ENCODE peak calls at places on chromosomes 12 and 14, in six cellular contexts. A is keratinocyte, C is psoas muscle, K is brain microvascular endothelial cell, D is IMR-90, J is transverse colon. H is an unnamed sample.

GRCh38 chr12:118778077-118778476 is 203.3 kb upstream of the SRRM4 start:
- DNase-seq in D (no peak), C (no peak), K (no peak), A (no peak), J (no peak), H (no peak)

GRCh38 chr14:52706286-52706685 is 714 bp upstream of the PSMC6 start:
- DNase-seq in J (no peak), A (no peak), D (peak), K (no peak), C (no peak), H (no peak)

GRCh38 chr12:116577149-116577548 is 18.0 kb downstream of the MAP1LC3B2 start:
- DNase-seq in K (no peak), C (no peak), D (peak), J (no peak), A (no peak), H (peak)

GRCh38 chr12:26713885-26714383 is 119.1 kb downstream of the ITPR2 start:
- DNase-seq in A (no peak), J (no peak), C (no peak), K (no peak), D (no peak), H (no peak)

GRCh38 chr12:54229624-54230212 is 40.9 kb upstream of the SMUG1 start:
- DNase-seq in C (peak), K (peak), D (peak), J (no peak), A (peak), H (peak)

GRCh38 chr12:67482751-67483661 is 165.5 kb upstream of the DYRK2 start:
- DNase-seq in K (peak), A (no peak), C (peak), J (peak), D (peak), H (peak)

GRCh38 chr12:65618574-65618973 is 205.7 kb upstream of the HMGA2 start:
- DNase-seq in J (no peak), A (no peak), C (no peak), K (no peak), D (no peak), H (no peak)

GRCh38 chr12:106304001-106304421 is 1.5 kb downstream of the TCP11L2 start:
- DNase-seq in C (no peak), K (no peak), J (no peak), D (no peak), A (no peak), H (no peak)

GRCh38 chr14:98909251-98909944 is 362.6 kb downstream of the BCL11B start:
- DNase-seq in C (no peak), A (peak), D (no peak), K (peak), J (no peak), H (no peak)

GRCh38 chr14:24959791-24960331 is 90.1 kb downstream of the STXBP6 start:
- DNase-seq in J (peak), K (no peak), C (no peak), D (peak), A (no peak), H (peak)

GRCh38 chr14:100438678-100439592 is 115.8 kb downstream of the SLC25A47 start:
- DNase-seq in A (peak), K (peak), C (no peak), J (peak), D (peak), H (peak)

GRCh38 chr12:7016958-7017571 is 1.2 kb downstream of the LPCAT3 start:
- DNase-seq in D (no peak), A (no peak), C (no peak), J (no peak), K (no peak), H (no peak)

GRCh38 chr14:41062826-41063225 is 543.9 kb upstream of the LRFN5 start:
- DNase-seq in K (no peak), A (no peak), J (no peak), D (peak), C (no peak), H (no peak)

GRCh38 chr14:102565331-102565887 is 27.0 kb upstream of the RCOR1 start:
- DNase-seq in A (no peak), J (no peak), K (no peak), D (no peak), C (no peak), H (no peak)

GRCh38 chr14:65072937-65073336 is 29.4 kb downstream of the MAX start:
- DNase-seq in K (no peak), A (no peak), D (no peak), J (peak), C (no peak), H (no peak)

GRCh38 chr12:47729233-47729632 is 3.9 kb upstream of the ENDOU start:
- DNase-seq in A (no peak), K (no peak), D (peak), J (no peak), C (no peak), H (peak)

GRCh38 chr12:26648999-26649398 is 184.0 kb downstream of the ITPR2 start:
- DNase-seq in J (no peak), K (no peak), D (no peak), A (no peak), C (no peak), H (no peak)

GRCh38 chr14:93036652-93037341 is 78.9 kb downstream of the ITPK1 start:
- DNase-seq in K (no peak), A (no peak), C (no peak), D (no peak), J (no peak), H (peak)

GRCh38 chr14:91144425-91145145 is 30.7 kb downstream of the DGLUCY start:
- DNase-seq in D (peak), J (no peak), C (no peak), A (no peak), K (peak), H (peak)

GRCh38 chr12:111267171-111267570 is 101.7 kb downstream of the PHETA1 start:
- DNase-seq in D (no peak), K (no peak), A (no peak), C (no peak), J (no peak), H (no peak)

GRCh38 chr14:104981699-104982541 is 3.7 kb upstream of the CLBA1 start:
- DNase-seq in A (no peak), J (no peak), C (no peak), K (no peak), D (no peak), H (no peak)

GRCh38 chr12:42284157-42284556 is 41.7 kb downstream of the ZCRB1 start:
- DNase-seq in C (no peak), D (no peak), A (no peak), J (no peak), K (no peak), H (no peak)

GRCh38 chr12:81809829-81810595 is 50.9 kb upstream of the PPFIA2 start:
- DNase-seq in C (no peak), J (no peak), K (peak), A (no peak), D (no peak), H (peak)

GRCh38 chr14:90382491-90383125 is 14.2 kb upstream of the CALM1 start:
- DNase-seq in K (peak), D (peak), A (no peak), C (peak), J (peak), H (peak)

GRCh38 chr12:12503384-12504078 is 59.1 kb downstream of the DUSP16 start:
- DNase-seq in A (no peak), D (no peak), C (no peak), K (no peak), J (no peak), H (no peak)

GRCh38 chr12:87922721-87923120 is 106.5 kb downstream of the C12orf50 start:
- DNase-seq in C (no peak), D (peak), A (no peak), K (no peak), J (no peak), H (no peak)

GRCh38 chr12:51245476-51246253 is 7.0 kb downstream of the DAZAP2 start:
- DNase-seq in K (no peak), A (no peak), D (no peak), J (no peak), C (no peak), H (no peak)

GRCh38 chr12:51244269-51244668 is 5.6 kb downstream of the DAZAP2 start:
- DNase-seq in K (peak), J (no peak), C (no peak), A (no peak), D (peak), H (no peak)

GRCh38 chr12:51242896-51243295 is 4.3 kb downstream of the DAZAP2 start:
- DNase-seq in J (no peak), C (no peak), K (no peak), D (no peak), A (no peak), H (no peak)

GRCh38 chr12:51247523-51248206 is 9.0 kb downstream of the DAZAP2 start:
- DNase-seq in K (no peak), J (no peak), A (no peak), D (no peak), C (no peak), H (no peak)

GRCh38 chr12:51246254-51246853 is 7.7 kb downstream of the DAZAP2 start:
- DNase-seq in C (no peak), J (peak), D (peak), K (peak), A (no peak), H (peak)
- TF ChIP-seq CTCF in C (no peak), J (no peak), D (no peak), K (peak), A (no peak), H (no peak)

DNA sequence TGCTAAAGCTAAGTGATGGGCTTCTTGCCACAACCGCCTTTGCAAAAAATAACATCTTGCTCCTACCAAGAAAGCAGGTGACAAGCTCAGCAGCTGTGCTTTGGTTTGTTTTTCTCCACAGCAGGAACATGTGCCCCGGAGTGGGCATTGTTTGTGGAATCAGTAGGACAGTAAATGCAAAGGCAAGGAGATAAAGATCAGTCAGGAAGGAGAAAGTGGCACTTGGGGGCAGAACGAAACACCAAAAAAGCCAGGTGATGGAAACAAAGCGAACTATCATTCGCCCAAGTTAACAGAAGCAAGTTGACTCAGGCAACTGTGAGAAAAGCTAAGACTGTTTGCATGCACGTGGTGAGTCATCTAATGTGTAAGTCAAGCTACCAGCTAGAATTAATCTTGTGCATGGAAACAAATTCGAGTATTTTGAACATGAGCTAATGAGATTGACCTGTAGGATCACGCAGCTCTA is 165.5 kb upstream of the PLXNC1 start:
- DNase-seq in C (no peak), D (peak), A (peak), K (peak), J (no peak), H (peak)
- H3K4me3 ChIP-seq in C (no peak), D (no peak), A (no peak), K (no peak), J (no peak), H (no peak)

GRCh38 chr12:108560752-108561719 is at the start of gene SART3:
- DNase-seq in D (peak), K (peak), C (peak), A (peak), J (peak), H (peak)

GRCh38 chr12:108560321-108560721 is 652 bp downstream of the SART3 start:
- DNase-seq in D (peak), C (no peak), J (no peak), A (no peak), K (peak), H (peak)

GRCh38 chr12:108562348-108563134 is at the start of gene ISCU:
- DNase-seq in C (peak), J (peak), A (peak), K (peak), D (peak), H (peak)

GRCh38 chr12:108561852-108562347 is 496 bp upstream of the ISCU start:
- DNase-seq in A (no peak), C (no peak), J (no peak), D (no peak), K (no peak), H (no peak)

DNA sequence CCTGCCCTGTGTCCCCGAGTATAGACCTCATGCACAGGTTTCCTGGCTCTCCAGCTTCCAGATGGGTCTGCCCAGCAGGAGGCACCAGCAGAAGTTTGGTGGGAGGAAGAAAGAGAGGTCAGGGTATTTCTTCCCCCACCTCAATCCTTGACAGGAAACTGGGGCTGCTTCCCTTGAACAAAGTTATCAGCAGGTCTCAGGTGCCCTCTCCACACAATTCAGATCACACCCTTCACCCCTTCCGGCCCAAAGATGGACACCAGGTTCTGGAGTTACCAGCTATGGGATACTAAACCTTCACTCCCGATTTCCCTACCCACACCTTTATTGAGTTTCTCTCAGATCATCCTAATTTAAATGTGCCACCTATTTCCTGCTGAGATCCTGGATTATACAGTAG is 1.2 kb downstream of the SART3 start:
- DNase-seq in A (no peak), J (no peak), C (no peak), K (no peak), D (no peak), H (no peak)
- TF ChIP-seq CTCF in A (peak), J (no peak), C (no peak), K (peak), D (no peak), H (no peak)

GRCh38 chr12:48986720-48987291 is 8.7 kb downstream of the WNT1 start:
- DNase-seq in A (no peak), J (no peak), K (no peak), D (no peak), C (no peak), H (no peak)

GRCh38 chr12:48988030-48988649 is 10.0 kb downstream of the WNT1 start:
- DNase-seq in C (peak), K (peak), A (no peak), J (peak), D (peak), H (peak)

GRCh38 chr12:48985475-48985897 is 7.4 kb downstream of the WNT1 start:
- DNase-seq in K (no peak), J (peak), C (peak), A (no peak), D (no peak), H (no peak)

GRCh38 chr12:48982397-48983080 is 4.4 kb downstream of the WNT1 start:
- DNase-seq in J (no peak), A (no peak), D (no peak), C (no peak), K (no peak), H (no peak)

GRCh38 chr12:48985901-48986300 is 7.8 kb downstream of the WNT1 start:
- DNase-seq in K (no peak), D (no peak), J (no peak), C (no peak), A (no peak), H (no peak)
- H3K4me3 ChIP-seq in K (no peak), D (no peak), J (no peak), C (no peak), A (no peak), H (no peak)

DNA sequence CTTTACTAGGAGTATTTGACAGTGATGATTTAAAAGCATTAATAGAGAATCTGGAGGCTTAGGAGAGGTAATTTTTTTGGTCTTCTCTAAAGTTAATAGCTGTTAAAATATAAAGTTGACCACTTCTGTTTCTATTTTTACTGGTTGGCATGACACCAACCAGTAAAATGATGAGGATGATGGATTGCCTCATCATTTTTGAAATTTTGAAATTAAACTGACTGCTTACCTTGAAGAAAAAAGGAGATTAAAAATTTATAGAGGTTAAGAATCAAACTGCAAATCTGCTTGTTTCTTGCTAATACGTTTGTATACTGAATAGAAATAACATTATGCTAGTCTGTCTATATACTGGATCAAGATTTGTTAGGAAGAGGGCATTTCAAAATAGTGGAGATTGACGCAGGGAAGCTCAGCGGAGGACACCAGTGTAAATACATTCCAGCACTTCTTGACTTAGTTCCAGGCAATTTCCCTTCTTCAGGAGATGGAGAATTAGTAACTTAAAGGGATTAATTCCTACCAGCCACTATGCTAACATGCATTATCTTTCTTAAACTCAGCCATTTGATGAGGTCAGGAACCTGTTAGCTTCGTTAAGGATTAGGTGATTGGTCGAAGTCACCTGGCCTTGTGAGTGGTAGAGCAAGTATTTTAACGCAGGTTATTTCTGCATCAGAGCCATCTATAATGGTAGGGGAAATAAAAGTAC is 3.6 kb downstream of the EID3 start:
- DNase-seq in D (peak), C (no peak), K (no peak), J (no peak), A (no peak), H (no peak)
- TF ChIP-seq CTCF in D (no peak), C (no peak), K (no peak), J (no peak), A (no peak), H (no peak)

GRCh38 chr12:123899368-123899767 is 73.3 kb downstream of the CCDC92 start:
- DNase-seq in D (no peak), A (no peak), J (no peak), C (no peak), K (no peak), H (no peak)

GRCh38 chr12:123898673-123899072 is 74.0 kb downstream of the CCDC92 start:
- DNase-seq in C (no peak), J (no peak), A (no peak), D (no peak), K (no peak), H (no peak)

GRCh38 chr12:123895477-123895876 is 77.2 kb downstream of the CCDC92 start:
- DNase-seq in K (no peak), J (no peak), D (no peak), C (no peak), A (no peak), H (no peak)

GRCh38 chr12:123896786-123897185 is 75.8 kb downstream of the CCDC92 start:
- DNase-seq in C (no peak), D (peak), K (no peak), A (no peak), J (no peak), H (peak)

GRCh38 chr12:123897221-123897620 is 75.4 kb downstream of the CCDC92 start:
- DNase-seq in K (peak), J (no peak), C (no peak), D (peak), A (no peak), H (peak)
- H3K4me3 ChIP-seq in K (no peak), J (no peak), C (no peak), D (no peak), A (no peak), H (no peak)

H was measured in fibroblast of the aortic adventitia.